ENCODE peak calls at places on chromosomes 13 and 19, in five cellular contexts. N, T, H, E and K are unnamed samples.

GRCh38 chr19:16319466-16319865 is 5.2 kb upstream of the KLF2 start:
- DNase-seq in N (no peak), T (no peak), H (no peak), E (no peak), K (no peak)

GRCh38 chr19:46862974-46863632 is 2.3 kb downstream of the ARHGAP35 start:
- DNase-seq in N (no peak), T (no peak), H (no peak), E (no peak), K (no peak)

GRCh38 chr19:31141301-31141700 is 207.9 kb downstream of the TSHZ3 start:
- DNase-seq in N (no peak), T (no peak), H (no peak), E (no peak), K (no peak)

GRCh38 chr13:39016789-39017188 is 21.1 kb downstream of the PROSER1 start:
- DNase-seq in N (no peak), T (no peak), H (no peak), E (no peak), K (peak; percentile 58)

GRCh38 chr13:45340422-45341033 is 455 bp downstream of the TPT1 start:
- DNase-seq in N (peak; percentile 88), T (peak; percentile 93), H (peak; percentile 91), E (peak; percentile 82), K (peak; percentile 85)

GRCh38 chr19:51256053-51256682 is 5.3 kb downstream of the SIGLECL1 start:
- DNase-seq in N (no peak), T (no peak), H (no peak), E (no peak), K (peak; percentile 12)

GRCh38 chr13:51978836-51979556 is 32.3 kb downstream of the ATP7B start:
- DNase-seq in N (no peak), T (no peak), H (no peak), E (no peak), K (no peak)

GRCh38 chr13:40346592-40346991 is 319.8 kb downstream of the FOXO1 start:
- DNase-seq in N (no peak), T (no peak), H (no peak), E (no peak), K (no peak)

GRCh38 chr19:16540948-16541347 is 1.3 kb downstream of the CHERP start:
- DNase-seq in N (no peak), T (no peak), H (no peak), E (no peak), K (no peak)

GRCh38 chr13:89238496-89238895 is 1567.3 kb downstream of the SLITRK5 start:
- DNase-seq in N (no peak), T (no peak), H (no peak), E (no peak), K (no peak)

GRCh38 chr13:106561551-106562170 is 6.3 kb downstream of the ARGLU1 start:
- DNase-seq in N (no peak), T (no peak), H (no peak), E (peak; percentile 35), K (peak; percentile 74)

GRCh38 chr13:74573654-74574053 is 439.4 kb upstream of the KLF12 start:
- DNase-seq in N (no peak), T (peak; percentile 11), H (no peak), E (no peak), K (no peak)

GRCh38 chr13:48478401-48478800 is 54.5 kb downstream of the RCBTB2 start:
- DNase-seq in N (no peak), T (no peak), H (no peak), E (no peak), K (no peak)

GRCh38 chr13:99895428-99895998 is 76.1 kb downstream of the ZIC5 start:
- DNase-seq in N (no peak), T (no peak), H (no peak), E (no peak), K (no peak)

GRCh38 chr13:52882803-52883202 is 34.4 kb upstream of the PCDH8 start:
- DNase-seq in N (no peak), T (no peak), H (no peak), E (no peak), K (no peak)

GRCh38 chr13:79681069-79681468 is 200.1 kb downstream of the NDFIP2 start:
- DNase-seq in N (no peak), T (no peak), H (no peak), E (no peak), K (no peak)

GRCh38 chr13:77038907-77039470 is 12.0 kb upstream of the FBXL3 start:
- DNase-seq in N (no peak), T (no peak), H (no peak), E (no peak), K (no peak)

GRCh38 chr13:27026396-27026795 is 145.2 kb downstream of the USP12 start:
- DNase-seq in N (no peak), T (no peak), H (no peak), E (no peak), K (peak; percentile 33)

GRCh38 chr19:8640402-8641004 is 10.1 kb downstream of the NFILZ start:
- DNase-seq in N (peak; percentile 34), T (peak; percentile 18), H (peak; percentile 22), E (no peak), K (no peak)

GRCh38 chr19:15557223-15557622 is 48.9 kb downstream of the CYP4F22 start:
- DNase-seq in N (no peak), T (no peak), H (no peak), E (no peak), K (no peak)

GRCh38 chr13:113649212-113649611 is 8.8 kb downstream of the ATP4B start:
- DNase-seq in N (peak; percentile 25), T (no peak), H (no peak), E (no peak), K (no peak)

GRCh38 chr19:912181-913079 is 589 bp downstream of the R3HDM4 start:
- DNase-seq in N (no peak), T (no peak), H (peak; percentile 13), E (peak; percentile 57), K (peak; percentile 51)

GRCh38 chr13:23469901-23470525 is 36.5 kb upstream of the SACS start:
- DNase-seq in N (no peak), T (no peak), H (no peak), E (peak; percentile 36), K (peak; percentile 84)

GRCh38 chr13:26663801-26664200 is 96.8 kb downstream of the GPR12 start:
- DNase-seq in N (no peak), T (no peak), H (no peak), E (no peak), K (no peak)

GRCh38 chr13:100493418-100493817 is 95.2 kb downstream of the GGACT start:
- DNase-seq in N (no peak), T (no peak), H (no peak), E (no peak), K (no peak)

GRCh38 chr19:16369664-16370576 is 45.3 kb downstream of the KLF2 start:
- DNase-seq in N (no peak), T (no peak), H (no peak), E (no peak), K (no peak)

GRCh38 chr19:33604651-33605050 is 17.1 kb upstream of the CHST8 start:
- DNase-seq in N (peak; percentile 14), T (no peak), H (no peak), E (no peak), K (no peak)

GRCh38 chr19:32309711-32310390 is 35.6 kb upstream of the ZNF507 start:
- DNase-seq in N (no peak), T (no peak), H (peak; percentile 45), E (no peak), K (no peak)

GRCh38 chr19:4717191-4717965 is 6.3 kb downstream of the DPP9 start:
- DNase-seq in N (no peak), T (no peak), H (no peak), E (no peak), K (no peak)

GRCh38 chr19:18185538-18185937 is 7.5 kb upstream of the MPV17L2 start:
- DNase-seq in N (no peak), T (no peak), H (no peak), E (no peak), K (no peak)

GRCh38 chr13:113275387-113275786 is 21.7 kb upstream of the LAMP1 start:
- DNase-seq in N (peak; percentile 50), T (no peak), H (peak; percentile 50), E (no peak), K (peak; percentile 47)

GRCh38 chr13:54705738-54706137 is 1677.1 kb downstream of the OLFM4 start:
- DNase-seq in N (no peak), T (no peak), H (no peak), E (no peak), K (no peak)

GRCh38 chr13:70895599-70895998 is 787.3 kb upstream of the KLHL1 start:
- DNase-seq in N (no peak), T (no peak), H (no peak), E (no peak), K (no peak)

GRCh38 chr19:2982983-2983350 is 5.6 kb downstream of the TLE6 start:
- DNase-seq in N (peak; percentile 90), T (peak; percentile 91), H (no peak), E (no peak), K (no peak)

GRCh38 chr19:11204076-11204602 is 6.8 kb upstream of the KANK2 start:
- DNase-seq in N (no peak), T (no peak), H (no peak), E (no peak), K (no peak)
- TF ChIP-seq CTCF in N (no peak), T (no peak), H (no peak), E (no peak), K (no peak)

GRCh38 chr19:28498404-28498976 is 714.5 kb downstream of the UQCRFS1 start:
- DNase-seq in N (no peak), T (no peak), H (no peak), E (no peak), K (no peak)
- TF ChIP-seq CTCF in N (no peak), T (no peak), H (no peak), E (no peak), K (no peak)

GRCh38 chr13:103883152-103883551 is 816.9 kb upstream of the SLC10A2 start:
- DNase-seq in N (peak; percentile 68), T (peak; percentile 77), H (peak; percentile 83), E (no peak), K (no peak)
- TF ChIP-seq CTCF in N (peak; percentile 32), T (peak; percentile 43), H (no peak), E (no peak), K (no peak)

GRCh38 chr19:58513213-58513693 is 1.5 kb upstream of the SLC27A5 start:
- DNase-seq in N (no peak), T (no peak), H (no peak), E (no peak), K (no peak)

GRCh38 chr19:58509731-58510083 is 2.1 kb downstream of the SLC27A5 start:
- DNase-seq in N (no peak), T (no peak), H (no peak), E (no peak), K (peak; percentile 25)

GRCh38 chr19:58510084-58510862 is 1.5 kb downstream of the SLC27A5 start:
- DNase-seq in N (no peak), T (no peak), H (no peak), E (no peak), K (no peak)

GRCh38 chr19:58513694-58514563 is 2.1 kb upstream of the SLC27A5 start:
- DNase-seq in N (peak; percentile 94), T (peak; percentile 92), H (peak; percentile 93), E (peak; percentile 99), K (peak; percentile 99)

GRCh38 chr19:58511353-58512208 is at the start of gene SLC27A5:
- DNase-seq in N (no peak), T (no peak), H (no peak), E (no peak), K (peak; percentile 6)
- TF ChIP-seq CTCF in N (no peak), T (no peak), H (no peak), E (no peak), K (no peak)

GRCh38 chr19:40312533-40312932 is 27.4 kb upstream of the AKT2 start:
- DNase-seq in N (no peak), T (no peak), H (no peak), E (no peak), K (peak; percentile 26)
- TF ChIP-seq CTCF in N (no peak), T (no peak), H (no peak), E (no peak), K (no peak)